ENCODE peak calls at places on chromosomes 3 and 15, in six cellular contexts. C is fibroblast of lung, J is AG04450, Q is neural crest cell, G is left ventricle myocardium inferior, S is right atrium auricular region. T is an unnamed sample.

GRCh38 chr3:102189564-102190339 is 245.1 kb upstream of the ZPLD1 start:
- DNase-seq in C (peak; percentile 83), J (no peak), Q (no peak), G (no peak), S (no peak), T (no peak)

GRCh38 chr15:60102748-60103147 is 98.6 kb downstream of the FOXB1 start:
- DNase-seq in C (no peak), J (no peak), Q (no peak), G (no peak), S (no peak), T (no peak)

GRCh38 chr15:73923156-73923487 is 3.1 kb upstream of the LOXL1 start:
- DNase-seq in C (no peak), J (no peak), Q (no peak), G (no peak), S (no peak), T (no peak)

GRCh38 chr3:106643684-106644161 is 733.5 kb upstream of the CCDC54 start:
- DNase-seq in C (no peak), J (no peak), Q (no peak), G (no peak), S (no peak), T (peak; percentile 3)

GRCh38 chr3:187169231-187169960 is 27.9 kb upstream of the RTP1 start:
- DNase-seq in C (peak; percentile 66), J (no peak), Q (no peak), G (no peak), S (no peak), T (no peak)

GRCh38 chr3:58051196-58051595 is 43.0 kb downstream of the FLNB start:
- DNase-seq in C (peak; percentile 94), J (no peak), Q (no peak), G (no peak), S (no peak), T (no peak)

GRCh38 chr3:122918576-122919290 is 108.8 kb downstream of the SEMA5B start:
- DNase-seq in C (peak; percentile 22), J (no peak), Q (no peak), G (no peak), S (no peak), T (no peak)

GRCh38 chr3:54243960-54244359 is 121.6 kb downstream of the CACNA2D3 start:
- DNase-seq in C (no peak), J (no peak), Q (no peak), G (no peak), S (no peak), T (no peak)

GRCh38 chr3:102979202-102979601 is 544.4 kb downstream of the ZPLD1 start:
- DNase-seq in C (peak; percentile 62), J (no peak), Q (no peak), G (no peak), S (no peak), T (no peak)

GRCh38 chr3:106013971-106014370 is 145.2 kb upstream of the CBLB start:
- DNase-seq in C (peak; percentile 95), J (peak; percentile 83), Q (no peak), G (no peak), S (no peak), T (no peak)

GRCh38 chr3:134155456-134155855 is 95.2 kb downstream of the RYK start:
- DNase-seq in C (no peak), J (no peak), Q (no peak), G (no peak), S (no peak), T (no peak)

GRCh38 chr15:74843891-74844299 is 939 bp upstream of the ULK3 start:
- DNase-seq in C (no peak), J (no peak), Q (no peak), G (no peak), S (no peak), T (no peak)

GRCh38 chr3:45273681-45274515 is 47.8 kb upstream of the TMEM158 start:
- DNase-seq in C (no peak), J (no peak), Q (no peak), G (no peak), S (no peak), T (no peak)

GRCh38 chr3:13707456-13707855 is 158.5 kb downstream of the FBLN2 start:
- DNase-seq in C (no peak), J (no peak), Q (no peak), G (no peak), S (no peak), T (peak; percentile 0)

GRCh38 chr3:146912233-146913015 is 307.3 kb upstream of the PLSCR5 start:
- DNase-seq in C (peak; percentile 46), J (no peak), Q (no peak), G (no peak), S (no peak), T (no peak)

GRCh38 chr3:197789309-197789708 is 1.7 kb upstream of the LRCH3 start:
- DNase-seq in C (no peak), J (no peak), Q (no peak), G (no peak), S (no peak), T (no peak)

GRCh38 chr3:197791120-197792018 is at the start of gene LRCH3:
- DNase-seq in C (peak; percentile 68), J (no peak), Q (peak; percentile 94), G (peak; percentile 81), S (peak; percentile 72), T (peak; percentile 95)

GRCh38 chr3:197792019-197792647 is 1.1 kb downstream of the LRCH3 start:
- DNase-seq in C (peak; percentile 32), J (no peak), Q (no peak), G (no peak), S (no peak), T (no peak)

GRCh38 chr3:197787412-197787811 is 3.6 kb upstream of the LRCH3 start:
- DNase-seq in C (no peak), J (no peak), Q (no peak), G (no peak), S (no peak), T (no peak)

GRCh38 chr3:197790033-197790432 is 1.0 kb upstream of the LRCH3 start:
- DNase-seq in C (no peak), J (no peak), Q (no peak), G (no peak), S (no peak), T (no peak)
- TF ChIP-seq CTCF in C (no peak), J (no peak), Q (no peak), G (no peak), S (no peak), T (no peak)

GRCh38 chr15:41331281-41331680 is 1.1 kb downstream of the OIP5 start:
- DNase-seq in C (no peak), J (no peak), Q (no peak), G (no peak), S (no peak), T (no peak)
- TF ChIP-seq CTCF in C (no peak), J (no peak), Q (no peak), G (no peak), S (no peak), T (no peak)

DNA sequence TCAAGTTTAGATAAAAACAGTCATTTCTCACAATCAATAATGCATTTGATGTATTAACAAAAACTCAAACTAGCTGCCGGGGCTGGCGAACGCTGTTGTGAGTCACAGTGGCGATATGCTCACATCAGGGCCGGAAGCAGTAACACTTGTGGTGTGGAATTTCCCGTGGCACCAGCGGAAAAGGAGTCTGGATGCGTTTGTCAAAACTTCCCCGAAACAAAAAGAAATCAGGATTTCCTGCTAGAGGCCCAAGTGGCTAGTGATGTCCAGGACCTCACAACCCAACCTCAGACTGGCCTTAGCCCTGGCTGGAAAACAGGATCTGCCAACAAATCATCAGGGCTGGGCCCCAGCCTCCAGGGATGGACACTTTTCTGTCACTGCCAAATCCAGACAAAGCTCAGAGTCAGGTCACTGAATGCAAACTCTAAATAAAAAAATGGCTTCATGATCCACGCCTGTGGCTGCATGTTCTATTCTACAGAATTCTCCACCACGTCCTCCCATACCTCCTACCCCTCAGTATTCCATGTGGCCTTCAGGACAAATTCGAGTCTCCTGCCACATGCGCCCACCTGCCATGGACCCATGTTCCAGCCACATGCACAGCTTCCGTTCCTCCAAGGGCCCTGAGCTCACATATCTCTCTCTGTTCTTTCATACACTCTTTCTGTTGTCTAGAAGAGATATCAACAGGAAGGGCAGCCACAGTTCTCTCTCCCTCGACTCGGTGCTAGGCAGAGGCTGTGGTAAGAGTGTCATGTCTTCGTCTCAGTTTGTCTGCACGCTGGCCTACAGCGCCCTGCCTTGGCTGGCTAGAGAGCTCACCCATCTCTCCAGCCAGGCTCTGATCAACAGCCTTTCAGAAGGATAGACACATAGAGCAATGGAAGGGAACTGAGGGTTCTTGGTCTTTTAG is 35.4 kb downstream of the EHD4 start:
- DNase-seq in C (peak; percentile 81), J (no peak), Q (no peak), G (no peak), S (peak; percentile 79), T (peak; percentile 64)
- TF ChIP-seq CTCF in C (no peak), J (no peak), Q (no peak), G (no peak), S (no peak), T (no peak)

GRCh38 chr3:46449755-46450552 is 14.8 kb downstream of the LTF start:
- DNase-seq in C (peak; percentile 3), J (no peak), Q (no peak), G (no peak), S (peak; percentile 34), T (peak; percentile 38)
- TF ChIP-seq CTCF in C (peak; percentile 50), J (peak; percentile 66), Q (peak; percentile 63), G (peak; percentile 65), S (peak; percentile 21), T (peak; percentile 73)

GRCh38 chr3:11059799-11060115 is 67.2 kb downstream of the SLC6A1 start:
- DNase-seq in C (no peak), J (no peak), Q (no peak), G (no peak), S (no peak), T (no peak)
- TF ChIP-seq CTCF in C (no peak), J (no peak), Q (peak; percentile 18), G (peak; percentile 19), S (no peak), T (no peak)

GRCh38 chr3:185270262-185270955 is 16.6 kb upstream of the EHHADH start:
- DNase-seq in C (peak; percentile 30), J (no peak), Q (peak; percentile 28), G (no peak), S (no peak), T (peak; percentile 56)
- TF ChIP-seq CTCF in C (peak; percentile 51), J (peak; percentile 57), Q (peak; percentile 60), G (peak; percentile 52), S (no peak), T (peak; percentile 33)

DNA sequence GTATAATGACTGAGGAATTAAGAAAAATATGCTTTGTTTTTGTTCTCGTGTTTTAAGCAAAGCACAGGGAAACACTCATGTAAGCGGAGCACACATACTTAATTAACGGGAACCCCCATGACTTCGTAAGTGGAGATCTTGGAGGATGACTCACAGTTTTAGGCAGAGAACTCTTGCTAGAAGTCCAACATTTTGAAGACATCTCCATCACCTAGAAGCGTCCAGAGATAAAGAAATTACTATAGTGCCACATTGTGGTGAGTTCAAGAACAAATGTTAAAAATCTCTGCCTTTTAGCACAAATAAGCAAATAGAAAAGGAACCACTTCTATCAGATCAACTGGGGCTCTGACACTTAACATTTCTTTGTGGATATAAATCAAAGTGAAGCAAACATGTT is 194.1 kb upstream of the ARHGEF26 start:
- DNase-seq in C (peak; percentile 82), J (peak; percentile 16), Q (no peak), G (no peak), S (no peak), T (no peak)
- TF ChIP-seq CTCF in C (no peak), J (peak; percentile 18), Q (peak; percentile 48), G (no peak), S (no peak), T (no peak)

T was measured in endothelial cell.